ENCODE peak calls at places on chromosomes 4 and X, in five cellular contexts. M is GM12892, Z is NCI-H187, U is HEK293T, Q is T1000. T is an unnamed sample.
A peak's percentile ranks its signal among the peaks of the same experiment; 100 is the strongest.

GRCh38 chr4:87451537-87451936 is 29.2 kb downstream of the NUDT9 start:
- DNase-seq in M (no peak), Z (no peak), U (no peak), Q (no peak), T (no peak)

GRCh38 chr4:170497105-170497504 is 407.3 kb upstream of the AADAT start:
- DNase-seq in M (no peak), Z (no peak), U (peak; percentile 16), Q (no peak), T (peak; percentile 70)

GRCh38 chr4:2923678-2924173 is 39.5 kb downstream of the NOP14 start:
- DNase-seq in M (no peak), Z (no peak), U (no peak), Q (no peak), T (no peak)

GRCh38 chr4:188495169-188495568 is 355.9 kb downstream of the TRIML1 start:
- DNase-seq in M (no peak), Z (no peak), U (no peak), Q (no peak), T (no peak)

GRCh38 chrX:70470850-70471289 is 26.2 kb downstream of the DLG3 start:
- DNase-seq in M (no peak), Z (no peak), U (no peak), Q (no peak), T (no peak)

GRCh38 chr4:76990288-76991080 is 40.9 kb downstream of the SEPTIN11 start:
- DNase-seq in M (no peak), Z (no peak), U (no peak), Q (no peak), T (no peak)

GRCh38 chrX:8455600-8455999 is 9.0 kb upstream of the VCX3B start:
- DNase-seq in M (no peak), Z (no peak), U (no peak), Q (no peak), T (no peak)

GRCh38 chr4:104418313-104418712 is 76.4 kb downstream of the CXXC4 start:
- DNase-seq in M (no peak), Z (no peak), U (no peak), Q (no peak), T (no peak)

GRCh38 chr4:121072080-121072835 is at the start of gene NDNF:
- DNase-seq in M (no peak), Z (no peak), U (peak; percentile 67), Q (peak; percentile 53), T (peak; percentile 44)

GRCh38 chr4:91837608-91838029 is 466.1 kb upstream of the GRID2 start:
- DNase-seq in M (no peak), Z (no peak), U (peak; percentile 6), Q (no peak), T (no peak)

GRCh38 chrX:20128678-20129077 is 12.0 kb upstream of the MAP7D2 start:
- DNase-seq in M (no peak), Z (no peak), U (no peak), Q (no peak), T (no peak)

GRCh38 chr4:158808399-158808798 is 39.6 kb downstream of the FNIP2 start:
- DNase-seq in M (no peak), Z (no peak), U (no peak), Q (no peak), T (no peak)